ENCODE peak calls at places on chromosomes 13 and 19, in ten cellular contexts. One of them, this sample, is unnamed.

GRCh38 chr19:44566984-44567383 is 37.5 kb upstream of the CEACAM20 start:
- DNase-seq in substantia nigra: no peak
- DNase-seq in choroid plexus epithelial cell: peak; percentile 20
- DNase-seq in breast epithelium: no peak
- DNase-seq in HS-5: no peak
- DNase-seq in K562: no peak
- DNase-seq in stimulated activated naive CD8-positive, alpha-beta T cell treated with anti-CD3 and anti-CD28 coated beads, Interleukin-15, amount 100 ng/mL, for 72 hours: no peak
- DNase-seq in T-helper 22 cell: no peak
- DNase-seq in KBM-7: no peak
- DNase-seq in stimulated activated CD4-positive, alpha-beta T cell treated with anti-CD3 and anti-CD28 coated beads, Interleukin-1b, Interleukin-23, amount 100 ng/mL, for 1 hour: no peak
- DNase-seq in this sample: no peak

GRCh38 chr13:113770441-113770840 is 11.4 kb downstream of the TMEM255B start:
- DNase-seq in choroid plexus epithelial cell: no peak
- DNase-seq in stimulated activated CD4-positive, alpha-beta T cell treated with anti-CD3 and anti-CD28 coated beads, Interleukin-1b, Interleukin-23, amount 100 ng/mL, for 1 hour: no peak
- DNase-seq in substantia nigra: no peak
- DNase-seq in K562: no peak
- DNase-seq in HS-5: no peak
- DNase-seq in KBM-7: no peak
- DNase-seq in breast epithelium: no peak
- DNase-seq in stimulated activated naive CD8-positive, alpha-beta T cell treated with anti-CD3 and anti-CD28 coated beads, Interleukin-15, amount 100 ng/mL, for 72 hours: no peak
- DNase-seq in T-helper 22 cell: no peak
- DNase-seq in this sample: no peak

GRCh38 chr19:31905980-31906948 is 439.1 kb upstream of the ZNF507 start:
- DNase-seq in HS-5: no peak
- DNase-seq in stimulated activated naive CD8-positive, alpha-beta T cell treated with anti-CD3 and anti-CD28 coated beads, Interleukin-15, amount 100 ng/mL, for 72 hours: no peak
- DNase-seq in T-helper 22 cell: no peak
- DNase-seq in K562: no peak
- DNase-seq in choroid plexus epithelial cell: no peak
- DNase-seq in substantia nigra: no peak
- DNase-seq in breast epithelium: no peak
- DNase-seq in stimulated activated CD4-positive, alpha-beta T cell treated with anti-CD3 and anti-CD28 coated beads, Interleukin-1b, Interleukin-23, amount 100 ng/mL, for 1 hour: no peak
- DNase-seq in KBM-7: peak; percentile 3
- DNase-seq in this sample: no peak

GRCh38 chr13:113660066-113660465 is 2.1 kb upstream of the ATP4B start:
- DNase-seq in stimulated activated CD4-positive, alpha-beta T cell treated with anti-CD3 and anti-CD28 coated beads, Interleukin-1b, Interleukin-23, amount 100 ng/mL, for 1 hour: no peak
- DNase-seq in choroid plexus epithelial cell: no peak
- DNase-seq in breast epithelium: peak; percentile 20
- DNase-seq in K562: no peak
- DNase-seq in stimulated activated naive CD8-positive, alpha-beta T cell treated with anti-CD3 and anti-CD28 coated beads, Interleukin-15, amount 100 ng/mL, for 72 hours: no peak
- DNase-seq in T-helper 22 cell: no peak
- DNase-seq in substantia nigra: no peak
- DNase-seq in KBM-7: no peak
- DNase-seq in HS-5: no peak
- DNase-seq in this sample: no peak

GRCh38 chr19:2227415-2228156 is 8.5 kb downstream of the PLEKHJ1 start:
- DNase-seq in HS-5: no peak
- DNase-seq in KBM-7: no peak
- DNase-seq in K562: no peak
- DNase-seq in stimulated activated naive CD8-positive, alpha-beta T cell treated with anti-CD3 and anti-CD28 coated beads, Interleukin-15, amount 100 ng/mL, for 72 hours: no peak
- DNase-seq in choroid plexus epithelial cell: no peak
- DNase-seq in substantia nigra: no peak
- DNase-seq in stimulated activated CD4-positive, alpha-beta T cell treated with anti-CD3 and anti-CD28 coated beads, Interleukin-1b, Interleukin-23, amount 100 ng/mL, for 1 hour: no peak
- DNase-seq in T-helper 22 cell: no peak
- DNase-seq in breast epithelium: no peak
- DNase-seq in this sample: no peak

GRCh38 chr19:40392894-40393517 is 3.0 kb upstream of the HIPK4 start:
- DNase-seq in KBM-7: no peak
- DNase-seq in breast epithelium: peak; percentile 61
- DNase-seq in HS-5: no peak
- DNase-seq in choroid plexus epithelial cell: peak; percentile 14
- DNase-seq in K562: peak; percentile 42
- DNase-seq in T-helper 22 cell: no peak
- DNase-seq in substantia nigra: no peak
- DNase-seq in stimulated activated CD4-positive, alpha-beta T cell treated with anti-CD3 and anti-CD28 coated beads, Interleukin-1b, Interleukin-23, amount 100 ng/mL, for 1 hour: no peak
- DNase-seq in stimulated activated naive CD8-positive, alpha-beta T cell treated with anti-CD3 and anti-CD28 coated beads, Interleukin-15, amount 100 ng/mL, for 72 hours: no peak
- DNase-seq in this sample: peak; percentile 87

GRCh38 chr13:73835138-73835721 is 299.0 kb downstream of the KLF12 start:
- DNase-seq in T-helper 22 cell: no peak
- DNase-seq in stimulated activated CD4-positive, alpha-beta T cell treated with anti-CD3 and anti-CD28 coated beads, Interleukin-1b, Interleukin-23, amount 100 ng/mL, for 1 hour: no peak
- DNase-seq in stimulated activated naive CD8-positive, alpha-beta T cell treated with anti-CD3 and anti-CD28 coated beads, Interleukin-15, amount 100 ng/mL, for 72 hours: no peak
- DNase-seq in choroid plexus epithelial cell: peak; percentile 70
- DNase-seq in breast epithelium: no peak
- DNase-seq in K562: peak; percentile 31
- DNase-seq in KBM-7: peak; percentile 36
- DNase-seq in HS-5: peak; percentile 14
- DNase-seq in substantia nigra: no peak
- DNase-seq in this sample: peak; percentile 45

GRCh38 chr19:6752257-6753177 is 13.0 kb downstream of the TRIP10 start:
- DNase-seq in T-helper 22 cell: no peak
- DNase-seq in K562: no peak
- DNase-seq in HS-5: no peak
- DNase-seq in KBM-7: no peak
- DNase-seq in stimulated activated naive CD8-positive, alpha-beta T cell treated with anti-CD3 and anti-CD28 coated beads, Interleukin-15, amount 100 ng/mL, for 72 hours: no peak
- DNase-seq in substantia nigra: no peak
- DNase-seq in choroid plexus epithelial cell: no peak
- DNase-seq in stimulated activated CD4-positive, alpha-beta T cell treated with anti-CD3 and anti-CD28 coated beads, Interleukin-1b, Interleukin-23, amount 100 ng/mL, for 1 hour: no peak
- DNase-seq in breast epithelium: no peak
- DNase-seq in this sample: no peak

This sample was measured in T47D.